ENCODE peak calls at places on chromosomes 16 and 17, in six cellular contexts. V, E, D, X, U and B are unnamed samples. For H3K9me3, the result is how much of the 10 kb centered on the place peaks cover.

GRCh38 chr16:678858-679807 is 1.1 kb upstream of the STUB1 start:
- DNase-seq in V (peak), E (no peak), X (peak), D (peak), U (no peak), B (no peak)

GRCh38 chr16:55812951-55813350 is 19.9 kb downstream of the CES1 start:
- DNase-seq in U (no peak), E (no peak), X (no peak), D (no peak), V (no peak), B (no peak)

GRCh38 chr16:24516900-24517669 is 22.3 kb upstream of the RBBP6 start:
- DNase-seq in E (peak), U (peak), V (peak), X (peak), D (peak), B (peak)

GRCh38 chr17:4673169-4673568 is 30.8 kb downstream of the PELP1 start:
- DNase-seq in E (no peak), V (no peak), D (no peak), U (no peak), X (no peak), B (peak)

GRCh38 chr17:46772879-46773620 is 45.4 kb downstream of the WNT3 start:
- DNase-seq in V (no peak), U (no peak), X (no peak), E (no peak), D (no peak), B (no peak)

GRCh38 chr17:64028874-64029464 is 8.5 kb upstream of the ICAM2 start:
- DNase-seq in V (peak), E (peak), D (peak), U (peak), X (peak), B (no peak)

GRCh38 chr17:40350410-40351184 is 13.9 kb downstream of the GJD3 start:
- DNase-seq in X (no peak), D (no peak), E (no peak), U (no peak), V (no peak), B (no peak)

GRCh38 chr16:13510425-13511151 is 409.4 kb upstream of the ERCC4 start:
- DNase-seq in V (no peak), E (no peak), U (no peak), D (no peak), X (peak), B (no peak)

GRCh38 chr17:67156269-67157199 is 88.5 kb downstream of the HELZ start:
- DNase-seq in X (peak), U (no peak), V (no peak), E (no peak), D (no peak), B (no peak)

GRCh38 chr16:55643161-55643970 is 12.4 kb upstream of the SLC6A2 start:
- DNase-seq in U (no peak), E (no peak), X (no peak), D (no peak), V (no peak), B (no peak)

GRCh38 chr16:49050607-49051006 is 231.0 kb downstream of the CBLN1 start:
- DNase-seq in E (no peak), U (no peak), D (no peak), V (no peak), X (no peak), B (no peak)

DNA sequence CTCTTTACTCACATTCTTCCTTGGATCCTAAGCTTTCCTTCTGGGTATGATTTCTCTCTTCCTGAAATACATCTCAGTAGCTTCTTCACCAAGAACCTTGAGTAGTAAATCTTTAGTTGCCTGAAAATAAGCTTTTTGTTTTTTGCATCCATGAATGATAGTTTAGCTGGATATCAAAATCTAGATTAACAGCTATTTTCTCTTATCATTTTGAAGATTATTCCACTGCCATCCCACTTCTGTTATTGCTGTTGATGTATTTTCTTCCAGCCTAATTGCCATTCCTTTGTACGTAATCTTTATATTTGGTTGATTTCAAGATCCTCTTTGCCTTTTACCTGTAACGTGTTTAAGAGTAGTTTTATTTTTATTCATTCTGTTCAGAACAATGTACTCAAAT is 7.6 kb upstream of the FBXO39 start:
- DNase-seq in E (no peak), D (no peak), U (no peak), V (no peak), X (no peak), B (no peak)
- H3K9me3 ChIP-seq in E (under half), D (under half), U (under half), V (under half), X (under half), B (under half)

DNA sequence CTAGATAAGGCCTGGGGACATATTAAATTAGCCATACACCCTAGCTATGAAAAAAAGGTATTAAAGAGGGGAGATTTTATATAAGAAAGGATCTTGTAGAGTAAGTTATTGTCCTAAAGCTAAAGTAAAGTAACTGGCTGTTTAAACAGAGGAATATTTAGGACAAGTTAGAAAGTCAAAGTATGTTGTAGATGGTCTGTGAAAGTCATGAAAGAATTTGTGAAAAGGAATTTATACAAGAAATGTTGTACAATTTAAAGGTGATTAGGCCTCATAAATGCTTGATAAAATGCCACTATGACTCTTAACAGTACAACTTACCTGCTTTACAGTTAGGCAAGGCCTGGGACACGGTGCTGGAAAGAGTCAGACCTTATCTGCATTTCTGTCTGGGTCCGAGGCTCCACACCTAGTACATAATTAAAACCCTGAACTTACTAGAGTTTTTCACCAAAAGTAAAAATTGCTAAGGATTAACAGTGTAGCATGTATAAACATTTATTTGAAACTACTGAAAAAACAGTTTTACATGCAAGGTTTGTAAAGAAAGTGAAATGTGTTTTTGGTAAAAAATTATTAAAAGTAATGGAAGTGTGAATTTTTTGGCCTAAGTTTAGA is 445.3 kb upstream of the TOM1L1 start:
- DNase-seq in E (no peak), V (no peak), U (no peak), X (peak), D (no peak), B (no peak)
- H3K9me3 ChIP-seq in E (under half), V (under half), U (under half), X (half or more), D (under half), B (under half)

DNA sequence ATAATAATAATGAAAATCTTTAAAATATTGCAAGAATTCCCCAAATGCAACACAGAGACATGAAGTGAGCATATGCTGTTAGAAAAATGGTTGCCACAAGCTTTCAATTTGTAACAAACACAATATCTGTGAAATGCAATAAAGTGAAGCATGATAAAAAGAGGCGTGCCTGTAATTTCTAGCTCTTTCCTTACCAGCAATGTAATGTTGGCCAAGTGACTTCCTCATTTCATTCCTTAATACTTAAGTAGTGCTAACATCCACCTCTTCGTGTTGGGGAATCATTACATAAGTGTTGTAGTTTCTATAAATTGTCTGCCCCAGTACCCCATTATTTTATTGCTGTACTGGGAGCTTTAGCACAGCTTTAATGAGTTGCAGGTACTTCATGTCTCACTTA is 1192.0 kb upstream of the CDH8 start:
- DNase-seq in V (no peak), D (no peak), E (no peak), X (no peak), U (no peak), B (no peak)
- H3K9me3 ChIP-seq in V (under half), D (under half), E (under half), X (under half), U (under half), B (under half)

GRCh38 chr16:87153326-87153725 is 163.9 kb downstream of the C16orf95 start:
- DNase-seq in X (no peak), D (no peak), V (no peak), U (no peak), E (no peak), B (no peak)
- H3K9me3 ChIP-seq in X (under half), D (under half), V (under half), U (under half), E (under half), B (under half)

GRCh38 chr17:72120878-72121163 is at the start of gene SOX9:
- DNase-seq in E (peak), V (peak), U (peak), D (peak), X (peak), B (peak)

GRCh38 chr17:72119280-72119962 is 1.4 kb upstream of the SOX9 start:
- DNase-seq in V (no peak), U (no peak), X (no peak), D (no peak), E (no peak), B (no peak)

GRCh38 chr17:72118588-72119279 is 2.1 kb upstream of the SOX9 start:
- DNase-seq in D (peak), E (peak), V (peak), X (peak), U (peak), B (no peak)

GRCh38 chr17:72121164-72122001 is 563 bp downstream of the SOX9 start:
- DNase-seq in X (peak), V (peak), U (no peak), D (peak), E (peak), B (no peak)

GRCh38 chr17:72119963-72120877 is 600 bp upstream of the SOX9 start:
- DNase-seq in E (peak), X (peak), V (peak), D (peak), U (peak), B (no peak)
- H3K9me3 ChIP-seq in E (under half), X (under half), V (under half), D (under half), U (under half), B (under half)

DNA sequence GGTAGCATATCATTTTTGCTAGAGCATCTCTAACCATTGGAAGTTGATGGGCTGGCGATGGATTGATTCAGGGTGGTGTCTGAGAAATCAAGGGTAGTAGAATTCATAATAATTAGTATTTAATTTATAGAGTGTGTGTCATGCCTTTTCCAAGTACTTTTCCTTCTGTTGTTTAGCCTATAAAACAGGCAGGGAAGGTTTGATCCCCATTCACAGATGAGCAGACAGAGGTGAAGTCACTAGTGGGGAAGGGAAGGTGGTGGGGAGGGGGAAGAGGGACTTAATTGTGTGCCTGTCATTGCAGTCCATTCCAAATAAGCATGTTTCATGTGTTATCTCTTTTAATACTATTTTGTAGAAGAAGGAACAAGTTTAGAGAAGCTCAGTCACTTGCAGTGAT is 131.3 kb downstream of the MSI2 start:
- DNase-seq in D (no peak), V (no peak), E (no peak), U (no peak), X (no peak), B (no peak)
- H3K9me3 ChIP-seq in D (under half), V (under half), E (under half), U (under half), X (under half), B (under half)

GRCh38 chr16:50626868-50627267 is 54.2 kb downstream of the SNX20 start:
- DNase-seq in V (no peak), X (no peak), D (no peak), E (no peak), U (no peak), B (no peak)

GRCh38 chr16:50627419-50627818 is 53.7 kb downstream of the SNX20 start:
- DNase-seq in U (no peak), V (peak), D (no peak), E (no peak), X (no peak), B (peak)

GRCh38 chr16:50629334-50629733 is 51.8 kb downstream of the SNX20 start:
- DNase-seq in X (no peak), V (no peak), U (no peak), D (no peak), E (no peak), B (no peak)

GRCh38 chr16:50630394-50631020 is 50.6 kb downstream of the SNX20 start:
- DNase-seq in U (no peak), V (no peak), X (no peak), E (no peak), D (no peak), B (no peak)

DNA sequence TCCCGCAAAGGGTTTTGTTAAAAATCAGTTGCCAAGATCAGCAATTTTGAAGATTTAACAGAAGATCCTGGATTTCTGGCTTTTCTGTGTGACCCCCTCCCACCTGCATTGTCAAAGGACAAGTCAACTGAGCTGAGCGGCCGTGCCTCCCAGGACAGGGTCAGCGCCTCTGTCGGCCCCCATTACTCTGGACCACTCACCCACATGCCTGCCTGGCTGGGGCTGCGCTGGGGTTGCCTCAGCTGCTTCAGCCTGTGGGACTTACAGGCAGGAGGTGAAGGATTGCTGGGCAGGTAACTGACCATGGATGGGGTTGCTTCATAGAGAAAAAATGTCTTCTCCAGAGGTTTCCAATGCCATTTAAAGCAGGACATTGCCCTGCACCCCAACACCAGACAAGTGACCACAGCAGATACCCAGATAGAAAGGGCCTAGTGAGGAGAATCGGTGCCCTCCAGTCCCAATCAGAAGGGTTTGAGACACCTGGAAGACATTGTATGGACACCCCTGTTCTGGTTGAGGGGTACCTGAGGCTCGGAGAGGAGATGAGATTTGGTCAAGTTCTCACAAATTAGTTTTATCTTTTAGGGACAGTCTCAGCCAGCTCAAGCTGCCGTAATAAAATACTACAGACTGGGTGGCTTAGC is 52.8 kb downstream of the SNX20 start:
- DNase-seq in X (no peak), E (no peak), V (no peak), D (no peak), U (no peak), B (no peak)
- H3K9me3 ChIP-seq in X (under half), E (under half), V (under half), D (under half), U (under half), B (under half)